ENCODE peak calls at places on chromosome 5, in nine cellular contexts. A is left cardiac atrium; E is head of caudate nucleus; P is CD8-positive, alpha-beta memory T cell; L is neural crest cell; M is smooth muscle cell of the brain vasculature; O is hepatic stellate cell; C is NCI-H2171 treated with DMSO at 0.1 percent for 48 hours; I is HepG2. Y is an unnamed sample.

GRCh38 chr5:43603535-43604363 is 769 bp downstream of the NNT start:
- DNase-seq in M (no peak), E (peak), P (peak), O (peak), C (no peak), I (peak), L (peak), A (peak), Y (peak)

GRCh38 chr5:73022480-73023169 is 66.8 kb downstream of the FCHO2 start:
- DNase-seq in P (no peak), L (no peak), O (no peak), M (no peak), C (no peak), I (peak), A (no peak), E (no peak), Y (no peak)

GRCh38 chr5:76084496-76085285 is 1.5 kb downstream of the SV2C start:
- DNase-seq in C (peak), I (no peak), O (no peak), P (no peak), E (peak), M (no peak), A (no peak), L (peak), Y (no peak)

GRCh38 chr5:76690704-76691469 is 25.0 kb upstream of the F2R start:
- DNase-seq in E (no peak), M (no peak), C (no peak), A (no peak), L (no peak), P (no peak), O (no peak), I (peak), Y (peak)

GRCh38 chr5:145946112-145946861 is 9.9 kb downstream of the SH3RF2 start:
- DNase-seq in E (peak), L (no peak), O (peak), M (no peak), C (no peak), I (peak), A (no peak), P (no peak), Y (no peak)

GRCh38 chr5:79856456-79857055 is 134.5 kb downstream of the MTX3 start:
- DNase-seq in I (no peak), E (no peak), A (no peak), O (no peak), M (no peak), C (no peak), L (no peak), P (no peak), Y (no peak)

GRCh38 chr5:178432421-178433272 is 157.5 kb downstream of the COL23A1 start:
- DNase-seq in O (no peak), E (peak), M (no peak), C (no peak), L (no peak), A (no peak), I (no peak), P (no peak), Y (no peak)

GRCh38 chr5:92508271-92508670 is 1072.7 kb downstream of the NR2F1-AS1 start:
- DNase-seq in C (no peak), A (no peak), O (no peak), P (no peak), M (no peak), E (no peak), I (no peak), L (no peak), Y (no peak)

GRCh38 chr5:151031554-151031953 is 11.2 kb downstream of the GPX3 start:
- DNase-seq in C (no peak), P (no peak), L (no peak), E (peak), A (no peak), M (no peak), O (no peak), I (no peak), Y (no peak)

Y was measured in G401.